ENCODE peak calls at places on chromosomes 16 and 17, in five cellular contexts. R is stomach, F is heart left ventricle, H is adrenal gland, N is uterus. S is an unnamed sample.

GRCh38 chr16:26454102-26454501 is 612.6 kb upstream of the C16orf82 start:
- DNase-seq in R (no peak), F (no peak), H (no peak), N (no peak), S (no peak)

GRCh38 chr17:31571124-31571892 is 179.8 kb downstream of the RAB11FIP4 start:
- DNase-seq in R (peak; percentile 74), F (peak; percentile 85), H (no peak), N (peak; percentile 93), S (peak; percentile 6)

GRCh38 chr17:65297916-65298315 is 160.7 kb downstream of the RGS9 start:
- DNase-seq in R (no peak), F (no peak), H (no peak), N (no peak), S (no peak)

GRCh38 chr17:72502940-72503341 is 382.1 kb downstream of the SOX9 start:
- DNase-seq in R (no peak), F (no peak), H (no peak), N (no peak), S (no peak)

GRCh38 chr17:35293151-35293837 is 50.4 kb downstream of the SLFN5 start:
- DNase-seq in R (no peak), F (no peak), H (no peak), N (no peak), S (no peak)

GRCh38 chr17:36197389-36197708 is 791 bp upstream of the CCL3L1 start:
- DNase-seq in R (no peak), F (no peak), H (no peak), N (no peak), S (no peak)

GRCh38 chr17:8904201-8904600 is 36.7 kb upstream of the PIK3R6 start:
- DNase-seq in R (peak; percentile 9), F (no peak), H (no peak), N (no peak), S (no peak)

GRCh38 chr16:72560617-72561016 is 388.7 kb upstream of the PMFBP1 start:
- DNase-seq in R (no peak), F (no peak), H (no peak), N (no peak), S (no peak)

GRCh38 chr16:15677447-15677846 is 27.4 kb downstream of the NDE1 start:
- DNase-seq in R (no peak), F (no peak), H (no peak), N (no peak), S (no peak)

GRCh38 chr17:40612510-40613244 is 34.9 kb downstream of the SMARCE1 start:
- DNase-seq in R (no peak), F (no peak), H (no peak), N (no peak), S (no peak)

GRCh38 chr16:54027126-54027922 is 259.3 kb downstream of the IRX3 start:
- DNase-seq in R (no peak), F (no peak), H (peak; percentile 28), N (no peak), S (peak; percentile 15)

GRCh38 chr17:39080416-39081179 is 70.8 kb downstream of the PLXDC1 start:
- DNase-seq in R (no peak), F (no peak), H (peak; percentile 27), N (peak; percentile 65), S (no peak)

GRCh38 chr17:18258356-18259038 is at the start of gene FLII:
- DNase-seq in R (peak; percentile 61), F (peak; percentile 63), H (peak; percentile 53), N (peak; percentile 52), S (peak; percentile 80)

GRCh38 chr17:7897773-7898172 is 9.2 kb downstream of the CHD3 start:
- DNase-seq in R (no peak), F (no peak), H (peak; percentile 42), N (no peak), S (peak; percentile 56)

GRCh38 chr16:66927918-66928649 is 2.7 kb upstream of the RRAD start:
- DNase-seq in R (no peak), F (no peak), H (peak; percentile 74), N (no peak), S (peak; percentile 71)

DNA sequence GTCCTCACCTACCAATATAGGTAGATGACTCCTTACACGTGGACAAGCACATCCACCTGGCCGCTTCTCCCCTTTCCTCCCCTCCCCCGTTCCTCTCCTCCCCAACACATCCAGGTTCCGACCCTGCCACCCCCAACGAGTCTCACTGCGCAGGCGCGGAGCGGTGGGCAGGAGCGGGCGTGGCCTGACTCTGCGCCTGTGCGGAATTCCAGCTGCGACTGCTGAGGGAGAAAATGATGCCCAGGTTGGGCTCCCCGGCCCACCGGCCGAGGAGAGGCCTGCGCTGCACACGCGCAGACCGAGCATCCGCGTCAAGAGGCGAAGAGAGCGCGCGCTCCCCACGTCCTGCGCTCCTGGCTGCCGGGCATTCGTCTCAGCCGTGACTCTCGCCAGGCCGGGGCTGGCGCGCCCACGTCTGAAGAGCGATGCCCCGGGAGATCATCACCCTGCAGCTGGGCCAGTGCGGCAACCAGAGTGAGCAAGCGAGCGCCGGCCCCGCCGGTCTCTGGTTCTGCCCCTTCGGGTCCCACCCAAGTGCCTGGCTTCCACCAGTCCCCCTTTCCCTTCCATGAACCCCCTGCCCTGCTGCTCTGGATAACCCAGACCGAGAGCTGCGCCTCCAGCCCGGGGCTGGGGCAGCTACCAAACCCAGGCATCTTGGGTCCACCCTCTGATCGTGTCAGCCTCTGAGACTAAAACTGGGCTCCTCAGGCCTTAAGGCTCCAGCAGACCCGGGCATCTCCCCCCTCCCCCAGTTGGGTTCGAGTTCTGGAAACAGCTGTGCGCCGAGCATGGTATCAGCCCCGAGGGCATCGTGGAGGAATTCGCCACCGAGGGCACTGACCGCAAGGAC is at the start of gene TUBG2:
- DNase-seq in R (peak; percentile 84), F (peak; percentile 90), H (peak; percentile 93), N (peak; percentile 93), S (peak; percentile 74)
- TF ChIP-seq POLR2A in R (no peak), F (peak; percentile 77), H (peak; percentile 49), N (peak; percentile 82), S (peak; percentile 97)

DNA sequence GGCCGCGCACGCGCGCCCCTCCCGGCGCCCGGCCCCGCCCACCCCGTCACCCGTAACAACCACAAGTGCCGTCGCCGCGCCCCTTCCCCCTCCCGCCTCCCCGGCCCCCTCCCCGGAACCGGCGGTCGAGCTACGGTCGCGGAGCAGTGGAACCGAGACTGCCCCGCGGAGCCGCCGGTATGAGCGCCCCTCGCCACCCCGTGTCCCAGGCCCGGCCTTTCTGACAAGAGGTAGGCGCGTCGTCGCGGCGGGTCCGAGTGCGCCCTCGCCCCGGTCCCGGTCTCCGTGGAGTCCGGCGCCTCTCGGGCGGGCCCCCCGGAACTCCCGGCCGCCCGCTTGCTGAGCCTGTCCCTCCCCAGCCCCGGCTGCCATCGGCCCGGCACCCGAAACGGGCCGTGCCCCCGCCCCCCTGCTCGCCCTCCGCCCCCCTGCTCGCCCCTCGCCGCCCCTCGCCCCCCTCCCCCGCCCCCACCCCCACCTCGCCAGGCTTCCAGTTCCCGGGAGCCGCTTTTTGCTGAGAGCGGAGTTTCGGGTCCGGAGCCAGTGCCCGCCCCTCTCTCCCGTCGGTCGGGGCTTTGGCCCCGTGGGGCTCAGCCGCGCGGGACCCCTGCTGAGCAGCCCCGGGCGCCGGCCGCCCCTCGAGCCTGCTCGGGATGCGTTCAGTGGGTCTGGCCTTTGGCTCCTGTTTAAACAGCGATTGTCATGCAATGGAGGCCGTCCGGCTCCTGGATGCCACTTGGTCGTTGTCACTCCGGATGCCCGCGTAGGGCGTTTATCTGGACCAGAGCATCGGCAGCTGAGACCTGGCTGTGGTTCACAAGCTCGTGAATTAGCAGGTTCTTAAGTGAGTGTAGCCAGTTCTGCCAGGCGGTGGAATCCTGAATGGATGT is at the start of gene SEC14L1:
- DNase-seq in R (peak; percentile 49), F (peak; percentile 44), H (peak; percentile 70), N (peak; percentile 37), S (peak; percentile 92)
- TF ChIP-seq POLR2A in R (no peak), F (no peak), H (peak; percentile 36), N (peak; percentile 40), S (peak; percentile 71)

DNA sequence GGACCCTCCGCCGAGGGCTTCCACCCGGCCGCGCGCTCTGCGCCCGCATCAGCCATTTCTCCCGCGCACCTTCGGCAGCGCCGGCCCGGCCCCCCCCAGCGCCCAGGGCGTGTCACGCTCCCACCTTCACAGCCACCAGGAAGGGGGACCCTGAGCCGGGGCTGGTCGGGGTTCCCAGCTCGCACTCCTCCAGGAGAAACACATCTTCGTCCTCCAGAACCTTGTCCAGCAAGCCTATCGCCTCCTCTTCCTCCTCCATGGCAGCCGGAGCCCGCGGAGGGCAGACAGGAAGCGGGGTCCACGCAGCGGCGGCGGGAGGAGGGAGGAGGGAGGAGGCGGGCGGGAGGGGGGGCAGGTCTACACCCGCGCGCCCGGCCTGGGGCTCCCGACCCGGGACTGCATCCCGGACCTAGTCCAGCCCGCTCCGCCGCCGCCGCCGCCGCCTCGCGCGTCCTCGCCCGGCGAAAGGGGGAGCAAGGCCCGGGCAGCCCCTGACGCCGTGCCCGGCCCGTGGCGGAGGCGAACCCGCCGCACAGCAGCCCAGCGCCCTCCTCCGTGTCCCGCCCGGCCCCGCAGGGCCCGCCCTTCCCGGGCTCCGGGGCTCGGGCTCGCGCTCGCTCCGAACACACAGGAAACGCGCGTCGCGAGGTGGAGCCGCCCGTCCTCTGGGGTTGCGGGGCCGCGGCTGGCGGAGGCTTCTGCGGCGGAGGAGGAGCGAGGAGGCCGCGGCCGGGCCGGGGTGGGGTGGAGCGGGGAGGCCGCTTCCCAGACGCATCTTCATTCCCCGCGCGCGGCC is 70.8 kb downstream of the ABR start:
- DNase-seq in R (peak; percentile 71), F (peak; percentile 76), H (peak; percentile 59), N (peak; percentile 59), S (peak; percentile 63)
- TF ChIP-seq POLR2A in R (no peak), F (peak; percentile 55), H (peak; percentile 32), N (no peak), S (no peak)

GRCh38 chr17:50051606-50052005 is 4.3 kb upstream of the ITGA3 start:
- DNase-seq in R (no peak), F (no peak), H (no peak), N (no peak), S (no peak)

GRCh38 chr17:50052241-50052788 is 3.6 kb upstream of the ITGA3 start:
- DNase-seq in R (peak; percentile 37), F (no peak), H (no peak), N (no peak), S (no peak)

GRCh38 chr17:50053654-50053960 is 2.3 kb upstream of the ITGA3 start:
- DNase-seq in R (no peak), F (no peak), H (no peak), N (no peak), S (no peak)

GRCh38 chr17:50051082-50051576 is 4.8 kb upstream of the ITGA3 start:
- DNase-seq in R (peak; percentile 62), F (no peak), H (peak; percentile 82), N (no peak), S (no peak)

DNA sequence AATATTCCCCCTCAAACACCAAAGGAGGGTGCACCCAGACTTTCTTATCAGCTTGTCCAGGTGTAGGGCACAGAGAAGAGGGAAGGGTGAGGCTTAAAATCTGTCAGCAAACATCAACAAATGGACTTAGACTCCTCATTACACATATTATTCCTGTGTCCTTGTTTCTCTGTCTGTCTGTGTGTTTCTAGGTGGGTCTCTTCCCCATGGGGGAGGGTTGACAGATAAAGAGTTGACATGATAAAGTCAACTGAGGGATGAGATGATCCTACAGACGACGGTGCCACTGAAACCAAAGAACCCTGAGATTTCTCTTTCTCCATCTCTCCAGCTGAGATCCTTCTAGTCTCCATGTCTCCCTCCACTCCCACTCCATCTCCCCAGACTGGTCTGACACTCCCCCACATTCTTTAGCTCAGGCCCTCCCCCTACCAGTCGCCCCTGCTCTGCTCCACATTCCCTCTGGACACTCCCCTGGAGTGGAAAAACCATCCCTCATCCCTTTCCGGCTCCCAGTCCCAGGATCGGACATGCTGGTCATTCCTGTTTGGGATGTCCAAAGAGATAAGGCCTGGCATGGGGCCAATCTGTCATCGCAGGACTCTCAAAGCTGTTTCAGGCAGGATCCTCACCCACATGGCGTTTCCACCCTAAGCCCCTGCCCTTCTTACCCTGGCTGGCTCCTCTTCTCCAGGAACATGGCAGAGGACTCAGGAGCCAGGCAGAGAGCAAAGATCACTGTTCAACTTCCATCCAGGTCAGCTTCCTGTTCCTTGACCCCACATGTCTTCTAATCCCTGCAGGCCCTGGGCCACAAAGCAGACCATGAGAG is 2.9 kb upstream of the ITGA3 start:
- DNase-seq in R (peak; percentile 43), F (peak; percentile 60), H (peak; percentile 72), N (peak; percentile 81), S (no peak)
- TF ChIP-seq POLR2A in R (no peak), F (no peak), H (no peak), N (no peak), S (no peak)